ENCODE peak calls at places on chromosomes 6 and 20, in four cellular contexts. One of them, this sample, is unnamed.

GRCh38 chr6:89963391-89963790 is 69.1 kb downstream of the GJA10 start:
- DNase-seq in neural progenitor cell: no peak
- DNase-seq in AG04449: no peak
- DNase-seq in cardiac muscle cell: no peak
- DNase-seq in this sample: no peak

GRCh38 chr6:99607416-99608036 is 893 bp downstream of the PRDM13 start:
- DNase-seq in neural progenitor cell: peak
- DNase-seq in AG04449: no peak
- DNase-seq in cardiac muscle cell: no peak
- DNase-seq in this sample: no peak

GRCh38 chr20:7937328-7937727 is 2.9 kb downstream of the HAO1 start:
- DNase-seq in neural progenitor cell: no peak
- DNase-seq in AG04449: no peak
- DNase-seq in cardiac muscle cell: no peak
- DNase-seq in this sample: no peak

GRCh38 chr6:37155394-37156312 is 14.3 kb upstream of the PIM1 start:
- DNase-seq in neural progenitor cell: no peak
- DNase-seq in AG04449: no peak
- DNase-seq in cardiac muscle cell: no peak
- DNase-seq in this sample: no peak

GRCh38 chr20:36043447-36043846 is 75.1 kb downstream of the CNBD2 start:
- DNase-seq in neural progenitor cell: no peak
- DNase-seq in AG04449: no peak
- DNase-seq in cardiac muscle cell: no peak
- DNase-seq in this sample: no peak

GRCh38 chr6:29552512-29553051 is 7.0 kb downstream of the UBD start:
- DNase-seq in neural progenitor cell: peak
- DNase-seq in AG04449: peak
- DNase-seq in cardiac muscle cell: peak
- DNase-seq in this sample: no peak

GRCh38 chr20:57708694-57709673 is 831 bp downstream of the PMEPA1 start:
- DNase-seq in neural progenitor cell: peak
- DNase-seq in AG04449: no peak
- DNase-seq in cardiac muscle cell: peak
- DNase-seq in this sample: peak

GRCh38 chr20:45722047-45722446 is at the start of gene SPINT4:
- DNase-seq in neural progenitor cell: no peak
- DNase-seq in AG04449: no peak
- DNase-seq in cardiac muscle cell: no peak
- DNase-seq in this sample: no peak

GRCh38 chr6:152776833-152777232 is 26.2 kb downstream of the VIP start:
- DNase-seq in neural progenitor cell: no peak
- DNase-seq in AG04449: no peak
- DNase-seq in cardiac muscle cell: no peak
- DNase-seq in this sample: no peak

GRCh38 chr20:38426006-38426405 is 9.1 kb downstream of the SNHG17 start:
- DNase-seq in neural progenitor cell: no peak
- DNase-seq in AG04449: peak
- DNase-seq in cardiac muscle cell: no peak
- DNase-seq in this sample: no peak

GRCh38 chr6:104625536-104625935 is 234.2 kb downstream of the HACE1 start:
- DNase-seq in neural progenitor cell: peak
- DNase-seq in AG04449: peak
- DNase-seq in cardiac muscle cell: no peak
- DNase-seq in this sample: no peak

GRCh38 chr6:53151676-53152075 is 3.0 kb upstream of the GCM1 start:
- DNase-seq in neural progenitor cell: peak
- DNase-seq in AG04449: no peak
- DNase-seq in cardiac muscle cell: no peak
- DNase-seq in this sample: peak

GRCh38 chr20:2652724-2653510 is 485 bp downstream of the NOP56 start:
- DNase-seq in neural progenitor cell: peak
- DNase-seq in AG04449: no peak
- DNase-seq in cardiac muscle cell: peak
- DNase-seq in this sample: peak

GRCh38 chr6:142207265-142207877 is 60.3 kb downstream of the VTA1 start:
- DNase-seq in neural progenitor cell: peak
- DNase-seq in AG04449: no peak
- DNase-seq in cardiac muscle cell: peak
- DNase-seq in this sample: peak

GRCh38 chr6:73610444-73611275 is 43.1 kb downstream of the SLC17A5 start:
- DNase-seq in neural progenitor cell: peak
- DNase-seq in AG04449: no peak
- DNase-seq in cardiac muscle cell: peak
- DNase-seq in this sample: no peak

GRCh38 chr20:43255877-43256276 is 66.2 kb upstream of the PTPRT start:
- DNase-seq in neural progenitor cell: no peak
- DNase-seq in AG04449: no peak
- DNase-seq in cardiac muscle cell: no peak
- DNase-seq in this sample: no peak

GRCh38 chr6:45930419-45931059 is 85.1 kb downstream of the CLIC5 start:
- DNase-seq in neural progenitor cell: peak
- DNase-seq in AG04449: no peak
- DNase-seq in cardiac muscle cell: peak
- DNase-seq in this sample: peak

GRCh38 chr6:7238900-7239589 is 74.0 kb downstream of the SSR1 start:
- DNase-seq in neural progenitor cell: peak
- DNase-seq in AG04449: no peak
- DNase-seq in cardiac muscle cell: peak
- DNase-seq in this sample: peak

GRCh38 chr20:63377256-63378114 is 16.3 kb upstream of the CHRNA4 start:
- DNase-seq in neural progenitor cell: peak
- DNase-seq in AG04449: no peak
- DNase-seq in cardiac muscle cell: peak
- DNase-seq in this sample: no peak

GRCh38 chr20:46946181-46946624 is 51.6 kb downstream of the EYA2 start:
- DNase-seq in neural progenitor cell: no peak
- DNase-seq in AG04449: no peak
- DNase-seq in cardiac muscle cell: no peak
- DNase-seq in this sample: no peak

GRCh38 chr6:109526905-109527628 is 44.0 kb upstream of the ZBTB24 start:
- DNase-seq in neural progenitor cell: peak
- DNase-seq in AG04449: peak
- DNase-seq in cardiac muscle cell: peak
- DNase-seq in this sample: peak

GRCh38 chr6:109527989-109528388 is 45.0 kb upstream of the ZBTB24 start:
- DNase-seq in neural progenitor cell: peak
- DNase-seq in AG04449: no peak
- DNase-seq in cardiac muscle cell: peak
- DNase-seq in this sample: no peak

DNA sequence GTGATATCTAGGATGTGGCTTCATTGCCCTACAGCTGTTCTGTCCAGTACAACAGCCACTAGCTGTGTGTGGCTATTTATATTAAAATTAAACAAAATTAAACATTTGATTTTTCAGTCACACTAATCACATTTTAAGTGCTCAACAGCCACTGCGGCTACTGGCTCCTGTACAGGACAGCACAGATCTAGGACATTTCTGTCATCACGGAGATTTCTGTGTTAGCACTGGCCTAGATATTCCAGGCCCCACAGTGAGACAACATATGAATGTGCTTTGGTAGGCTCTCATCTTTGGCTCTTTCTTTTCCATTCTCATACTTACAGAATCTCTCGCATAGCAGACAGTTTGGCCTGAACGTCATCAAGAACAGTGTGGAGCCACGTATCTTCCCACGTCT is 48.4 kb upstream of the ZBTB24 start:
- DNase-seq in neural progenitor cell: no peak
- DNase-seq in AG04449: no peak
- DNase-seq in cardiac muscle cell: no peak
- DNase-seq in this sample: no peak
- H3K4me3 ChIP-seq in neural progenitor cell: no peak
- H3K4me3 ChIP-seq in AG04449: no peak
- H3K4me3 ChIP-seq in cardiac muscle cell: no peak
- H3K4me3 ChIP-seq in this sample: no peak

GRCh38 chr6:137870744-137871247 is 3.7 kb downstream of the TNFAIP3 start:
- DNase-seq in neural progenitor cell: peak
- DNase-seq in AG04449: no peak
- DNase-seq in cardiac muscle cell: no peak
- DNase-seq in this sample: no peak

GRCh38 chr6:137872071-137872470 is 5.0 kb downstream of the TNFAIP3 start:
- DNase-seq in neural progenitor cell: no peak
- DNase-seq in AG04449: no peak
- DNase-seq in cardiac muscle cell: no peak
- DNase-seq in this sample: no peak

GRCh38 chr6:137870286-137870685 is 3.2 kb downstream of the TNFAIP3 start:
- DNase-seq in neural progenitor cell: no peak
- DNase-seq in AG04449: no peak
- DNase-seq in cardiac muscle cell: no peak
- DNase-seq in this sample: no peak

GRCh38 chr6:137869781-137870180 is 2.7 kb downstream of the TNFAIP3 start:
- DNase-seq in neural progenitor cell: no peak
- DNase-seq in AG04449: no peak
- DNase-seq in cardiac muscle cell: no peak
- DNase-seq in this sample: no peak

GRCh38 chr6:137871299-137871698 is 4.2 kb downstream of the TNFAIP3 start:
- DNase-seq in neural progenitor cell: no peak
- DNase-seq in AG04449: no peak
- DNase-seq in cardiac muscle cell: no peak
- DNase-seq in this sample: no peak
- H3K4me3 ChIP-seq in neural progenitor cell: peak
- H3K4me3 ChIP-seq in AG04449: no peak
- H3K4me3 ChIP-seq in cardiac muscle cell: no peak
- H3K4me3 ChIP-seq in this sample: no peak

DNA sequence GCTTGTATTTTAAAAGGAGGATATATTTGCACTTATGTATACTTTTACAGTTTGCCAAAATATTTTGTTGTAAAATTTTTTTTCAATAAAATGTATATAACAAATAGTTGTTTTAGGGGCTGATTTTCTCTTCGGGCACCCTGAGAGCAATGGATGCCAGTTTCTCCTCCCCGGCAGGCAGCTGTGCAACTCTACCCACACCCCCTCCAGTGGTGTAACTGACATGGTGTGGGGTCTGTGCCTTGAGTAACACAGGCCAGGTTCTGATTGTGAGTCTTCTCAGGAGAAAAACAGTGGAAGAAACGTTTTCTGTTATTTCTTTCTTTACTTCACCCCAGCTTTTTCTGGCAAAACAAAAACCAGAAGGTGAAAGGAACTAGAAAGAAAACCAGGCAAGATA is 6.1 kb downstream of the FOXF2 start:
- DNase-seq in neural progenitor cell: no peak
- DNase-seq in AG04449: no peak
- DNase-seq in cardiac muscle cell: no peak
- DNase-seq in this sample: no peak
- H3K4me3 ChIP-seq in neural progenitor cell: no peak
- H3K4me3 ChIP-seq in AG04449: no peak
- H3K4me3 ChIP-seq in cardiac muscle cell: no peak
- H3K4me3 ChIP-seq in this sample: no peak

DNA sequence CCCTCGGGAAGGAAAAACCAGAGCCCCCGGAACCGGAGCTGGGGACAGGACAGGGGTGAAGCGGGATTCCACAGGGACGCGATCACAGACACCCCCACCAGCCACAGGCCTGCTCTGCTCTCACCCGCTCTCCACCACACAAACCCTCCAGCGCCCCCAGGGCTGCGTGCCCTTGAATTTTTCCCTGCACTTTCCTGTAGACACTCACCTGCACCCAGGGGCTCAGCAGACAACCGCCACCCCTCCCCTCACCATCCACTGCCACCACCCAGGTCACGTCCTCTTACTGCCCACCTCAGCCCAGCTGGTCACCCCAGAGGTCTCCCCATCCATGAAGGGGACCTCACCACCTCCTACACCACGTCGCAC is 631 bp downstream of the ULBP2 start:
- DNase-seq in neural progenitor cell: no peak
- DNase-seq in AG04449: no peak
- DNase-seq in cardiac muscle cell: no peak
- DNase-seq in this sample: no peak
- H3K4me3 ChIP-seq in neural progenitor cell: peak
- H3K4me3 ChIP-seq in AG04449: peak
- H3K4me3 ChIP-seq in cardiac muscle cell: peak
- H3K4me3 ChIP-seq in this sample: peak

GRCh38 chr20:10308652-10309051 is 90.0 kb downstream of the SNAP25 start:
- DNase-seq in neural progenitor cell: no peak
- DNase-seq in AG04449: no peak
- DNase-seq in cardiac muscle cell: no peak
- DNase-seq in this sample: no peak
- H3K4me3 ChIP-seq in neural progenitor cell: no peak
- H3K4me3 ChIP-seq in AG04449: no peak
- H3K4me3 ChIP-seq in cardiac muscle cell: no peak
- H3K4me3 ChIP-seq in this sample: no peak

DNA sequence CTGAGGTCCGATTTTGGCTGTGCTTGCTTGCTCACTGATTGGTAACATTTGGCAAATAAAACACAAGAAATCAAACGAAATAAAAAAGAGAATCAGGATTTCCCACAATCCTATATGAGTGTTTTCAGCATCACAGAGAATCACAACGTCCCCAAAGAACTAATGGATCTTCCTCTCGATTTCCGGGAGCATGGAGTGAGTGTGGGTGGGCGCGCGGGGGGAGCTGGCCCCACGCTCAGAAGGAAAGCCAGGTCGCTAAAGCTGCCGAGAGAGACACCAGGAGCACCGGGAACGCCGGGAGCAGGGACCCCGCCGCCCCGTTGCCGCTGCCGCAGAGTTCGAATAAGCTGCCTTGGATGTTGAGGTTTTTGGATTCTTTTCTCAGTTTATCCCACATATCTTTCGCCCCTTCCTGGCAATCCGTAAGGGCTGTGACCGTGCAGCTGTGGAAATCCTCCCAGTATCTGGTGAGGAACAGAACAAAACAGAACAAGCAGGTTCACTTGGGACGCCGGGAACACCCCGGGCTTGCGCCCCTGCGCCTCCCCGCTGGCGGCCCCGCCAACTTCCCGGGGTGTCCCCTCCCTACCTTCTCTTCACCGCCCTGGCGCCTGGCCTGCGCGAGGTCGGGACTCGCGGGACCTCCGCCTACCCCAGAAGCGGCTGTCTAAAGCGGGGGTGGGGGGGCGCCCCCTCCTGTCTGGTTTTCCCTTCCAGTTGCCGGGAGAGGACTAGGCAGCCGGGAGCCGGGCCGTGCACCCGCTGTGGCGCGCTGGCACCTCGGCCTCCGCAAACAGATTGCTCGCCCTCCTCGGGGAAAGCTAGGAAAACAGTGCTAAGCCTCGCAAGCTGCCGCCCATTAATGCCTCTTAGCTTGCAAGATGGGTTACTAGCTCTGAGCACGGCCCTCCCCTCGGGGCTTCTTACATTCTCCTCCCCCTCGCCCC is 7.7 kb downstream of the NRN1 start:
- DNase-seq in neural progenitor cell: peak
- DNase-seq in AG04449: no peak
- DNase-seq in cardiac muscle cell: peak
- DNase-seq in this sample: no peak
- H3K4me3 ChIP-seq in neural progenitor cell: peak
- H3K4me3 ChIP-seq in AG04449: peak
- H3K4me3 ChIP-seq in cardiac muscle cell: no peak
- H3K4me3 ChIP-seq in this sample: peak

GRCh38 chr6:70652216-70652615 is 15.5 kb upstream of the SMAP1 start:
- DNase-seq in neural progenitor cell: no peak
- DNase-seq in AG04449: no peak
- DNase-seq in cardiac muscle cell: no peak
- DNase-seq in this sample: no peak

DNA sequence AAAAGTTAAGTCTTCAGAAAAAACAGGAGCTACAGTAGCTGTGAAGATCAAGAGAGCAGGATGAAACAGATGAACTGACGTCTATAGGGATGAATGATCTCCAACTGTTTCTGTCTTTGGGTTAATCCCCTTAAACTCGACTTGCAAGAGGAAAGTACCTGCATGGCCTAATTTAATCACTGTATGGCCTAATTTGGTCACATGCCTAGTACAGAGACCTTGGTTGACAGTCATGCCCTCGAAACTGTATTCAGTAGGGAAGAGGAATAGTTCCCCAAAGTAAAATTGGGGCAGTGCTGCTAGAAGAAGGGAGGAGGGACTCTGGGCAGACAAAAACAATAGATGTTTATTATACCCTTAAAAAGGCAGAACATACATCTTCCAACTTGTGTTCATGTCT is 10.0 kb upstream of the SMAP1 start:
- DNase-seq in neural progenitor cell: peak
- DNase-seq in AG04449: no peak
- DNase-seq in cardiac muscle cell: no peak
- DNase-seq in this sample: no peak
- H3K4me3 ChIP-seq in neural progenitor cell: no peak
- H3K4me3 ChIP-seq in AG04449: no peak
- H3K4me3 ChIP-seq in cardiac muscle cell: no peak
- H3K4me3 ChIP-seq in this sample: no peak